ENCODE peak calls at places on chromosomes 13 and 19, in four cellular contexts. One of them, this sample, is unnamed.

GRCh38 chr13:55244991-55245644 is 1895.6 kb upstream of the PRR20A start:
- DNase-seq in DMS 273 treated with DMSO at 0.1 percent for 48 hours: no peak
- DNase-seq in A673: peak; percentile 36
- DNase-seq in NCI-H510A treated with DMSO at 0.1 percent for 48 hours: no peak
- DNase-seq in this sample: no peak

GRCh38 chr13:91574756-91575155 is 176.3 kb downstream of the GPC5 start:
- DNase-seq in A673: peak; percentile 7
- DNase-seq in DMS 273 treated with DMSO at 0.1 percent for 48 hours: no peak
- DNase-seq in NCI-H510A treated with DMSO at 0.1 percent for 48 hours: no peak
- DNase-seq in this sample: no peak

GRCh38 chr19:41192574-41193419 is at the start of gene CYP2S1:
- DNase-seq in NCI-H510A treated with DMSO at 0.1 percent for 48 hours: no peak
- DNase-seq in DMS 273 treated with DMSO at 0.1 percent for 48 hours: no peak
- DNase-seq in A673: no peak
- DNase-seq in this sample: no peak

GRCh38 chr13:87777395-87777794 is 106.2 kb downstream of the SLITRK5 start:
- DNase-seq in NCI-H510A treated with DMSO at 0.1 percent for 48 hours: no peak
- DNase-seq in DMS 273 treated with DMSO at 0.1 percent for 48 hours: no peak
- DNase-seq in A673: no peak
- DNase-seq in this sample: no peak

GRCh38 chr19:8826371-8826770 is 5.7 kb downstream of the ZNF558 start:
- DNase-seq in NCI-H510A treated with DMSO at 0.1 percent for 48 hours: no peak
- DNase-seq in A673: no peak
- DNase-seq in DMS 273 treated with DMSO at 0.1 percent for 48 hours: no peak
- DNase-seq in this sample: no peak

GRCh38 chr19:37095859-37096258 is 17.6 kb downstream of the ZNF420 start:
- DNase-seq in NCI-H510A treated with DMSO at 0.1 percent for 48 hours: no peak
- DNase-seq in DMS 273 treated with DMSO at 0.1 percent for 48 hours: no peak
- DNase-seq in A673: no peak
- DNase-seq in this sample: no peak

GRCh38 chr19:40613669-40614594 is 12.8 kb downstream of the LTBP4 start:
- DNase-seq in A673: peak; percentile 94
- DNase-seq in NCI-H510A treated with DMSO at 0.1 percent for 48 hours: peak; percentile 95
- DNase-seq in DMS 273 treated with DMSO at 0.1 percent for 48 hours: no peak
- DNase-seq in this sample: peak; percentile 66

GRCh38 chr19:51005248-51005647 is 3.8 kb upstream of the KLK8 start:
- DNase-seq in NCI-H510A treated with DMSO at 0.1 percent for 48 hours: no peak
- DNase-seq in A673: no peak
- DNase-seq in DMS 273 treated with DMSO at 0.1 percent for 48 hours: no peak
- DNase-seq in this sample: no peak

GRCh38 chr13:72346716-72347115 is 380.7 kb downstream of the MZT1 start:
- DNase-seq in NCI-H510A treated with DMSO at 0.1 percent for 48 hours: no peak
- DNase-seq in A673: no peak
- DNase-seq in DMS 273 treated with DMSO at 0.1 percent for 48 hours: no peak
- DNase-seq in this sample: no peak

GRCh38 chr19:45406165-45406956 is at the start of gene POLR1G:
- DNase-seq in NCI-H510A treated with DMSO at 0.1 percent for 48 hours: peak; percentile 97
- DNase-seq in A673: peak; percentile 92
- DNase-seq in DMS 273 treated with DMSO at 0.1 percent for 48 hours: peak; percentile 71
- DNase-seq in this sample: peak; percentile 63

GRCh38 chr19:41302624-41303351 is 7.2 kb upstream of the CCDC97 start:
- DNase-seq in A673: no peak
- DNase-seq in NCI-H510A treated with DMSO at 0.1 percent for 48 hours: no peak
- DNase-seq in DMS 273 treated with DMSO at 0.1 percent for 48 hours: no peak
- DNase-seq in this sample: no peak

This sample was measured in smooth muscle cell of the brain vasculature.